ENCODE peak calls at places on chromosomes 5 and 9, in six cellular contexts. P, X, I, S, N and Y are unnamed samples.

GRCh38 chr5:1594336-1595106 is 70.8 kb upstream of the LPCAT1 start:
- DNase-seq in P (peak; percentile 94), X (no peak), I (peak; percentile 28), S (peak; percentile 67), N (peak; percentile 86), Y (peak; percentile 87)

GRCh38 chr5:135225856-135226560 is 173.0 kb downstream of the MACROH2A1 start:
- DNase-seq in P (no peak), X (no peak), I (no peak), S (peak; percentile 34), N (no peak), Y (peak; percentile 12)

GRCh38 chr9:13485068-13485596 is 205.6 kb upstream of the MPDZ start:
- DNase-seq in P (no peak), X (no peak), I (peak; percentile 91), S (peak; percentile 96), N (no peak), Y (no peak)

GRCh38 chr5:65474129-65474711 is 7.5 kb downstream of the ADAMTS6 start:
- DNase-seq in P (no peak), X (no peak), I (peak; percentile 26), S (no peak), N (no peak), Y (no peak)

GRCh38 chr5:79255786-79256557 is 20.0 kb downstream of the JMY start:
- DNase-seq in P (peak; percentile 49), X (no peak), I (peak; percentile 52), S (peak; percentile 55), N (peak; percentile 43), Y (peak; percentile 59)

GRCh38 chr5:40385544-40385943 is 294.2 kb upstream of the PTGER4 start:
- DNase-seq in P (no peak), X (no peak), I (peak; percentile 41), S (no peak), N (no peak), Y (no peak)

GRCh38 chr5:41681820-41682219 is 171.4 kb upstream of the PLCXD3 start:
- DNase-seq in P (no peak), X (no peak), I (no peak), S (no peak), N (no peak), Y (no peak)

GRCh38 chr9:19809422-19810269 is 20.8 kb upstream of the SLC24A2 start:
- DNase-seq in P (no peak), X (no peak), I (no peak), S (no peak), N (no peak), Y (no peak)

GRCh38 chr5:111830333-111830732 is 73.3 kb upstream of the NREP start:
- DNase-seq in P (no peak), X (no peak), I (peak; percentile 82), S (peak; percentile 46), N (no peak), Y (no peak)

GRCh38 chr5:171453988-171454387 is 34.5 kb downstream of the FGF18 start:
- DNase-seq in P (no peak), X (no peak), I (no peak), S (no peak), N (no peak), Y (no peak)

GRCh38 chr9:93427655-93428379 is 23.7 kb upstream of the FAM120A start:
- DNase-seq in P (peak; percentile 35), X (no peak), I (no peak), S (no peak), N (no peak), Y (peak; percentile 38)
- TF ChIP-seq CTCF in P (peak; percentile 31), X (no peak), I (peak; percentile 34), S (peak; percentile 38), N (no peak), Y (no peak)

GRCh38 chr9:109906766-109907382 is 126.9 kb downstream of the PALM2AKAP2 start:
- DNase-seq in P (no peak), X (no peak), I (peak; percentile 30), S (peak; percentile 51), N (no peak), Y (no peak)

GRCh38 chr9:109901191-109901590 is 121.2 kb downstream of the PALM2AKAP2 start:
- DNase-seq in P (no peak), X (no peak), I (peak; percentile 58), S (peak; percentile 53), N (no peak), Y (no peak)

GRCh38 chr9:109905472-109905871 is 125.5 kb downstream of the PALM2AKAP2 start:
- DNase-seq in P (no peak), X (no peak), I (no peak), S (no peak), N (no peak), Y (no peak)

GRCh38 chr9:109904666-109905065 is 124.7 kb downstream of the PALM2AKAP2 start:
- DNase-seq in P (no peak), X (peak; percentile 35), I (peak; percentile 68), S (no peak), N (no peak), Y (no peak)

DNA sequence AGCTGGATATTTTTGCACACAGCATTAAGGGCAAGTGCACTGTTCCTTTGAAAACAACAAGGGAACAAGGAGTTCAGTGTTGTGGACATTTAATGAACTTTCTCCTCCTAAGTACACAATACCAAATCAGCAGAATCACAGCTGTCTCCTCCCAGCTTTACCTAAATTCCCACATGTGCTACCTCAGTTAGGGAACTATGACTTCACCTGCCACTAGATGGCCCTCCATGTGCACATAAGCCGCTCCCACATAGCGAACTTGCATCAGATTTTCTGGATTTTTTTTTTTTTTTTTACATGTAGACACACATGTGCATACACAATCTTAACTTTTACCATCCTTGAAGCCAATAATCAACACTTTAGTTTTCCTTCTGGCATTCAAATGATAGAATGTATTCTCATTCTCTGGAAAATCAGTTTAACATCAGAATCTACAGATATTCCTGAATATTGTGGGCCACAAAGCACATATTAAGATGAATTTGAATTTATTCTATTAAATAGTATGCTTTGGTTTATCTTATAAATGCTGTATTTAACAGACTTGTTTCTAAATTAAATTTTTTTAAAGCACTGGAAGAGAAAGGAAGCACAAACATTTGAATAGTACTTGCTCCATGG is 123.6 kb downstream of the PALM2AKAP2 start:
- DNase-seq in P (peak; percentile 63), X (no peak), I (peak; percentile 84), S (peak; percentile 89), N (peak; percentile 60), Y (peak; percentile 63)
- TF ChIP-seq CTCF in P (peak; percentile 76), X (peak; percentile 77), I (peak; percentile 90), S (peak; percentile 78), N (peak; percentile 93), Y (peak; percentile 78)

GRCh38 chr5:32710335-32710858 is 724 bp upstream of the NPR3 start:
- DNase-seq in P (peak; percentile 58), X (no peak), I (peak; percentile 21), S (no peak), N (peak; percentile 12), Y (peak; percentile 43)

GRCh38 chr5:32709789-32710334 is 1.3 kb upstream of the NPR3 start:
- DNase-seq in P (peak; percentile 77), X (no peak), I (peak; percentile 77), S (peak; percentile 80), N (peak; percentile 70), Y (peak; percentile 81)

GRCh38 chr5:32708949-32709348 is 2.2 kb upstream of the NPR3 start:
- DNase-seq in P (peak; percentile 15), X (no peak), I (no peak), S (no peak), N (no peak), Y (no peak)

GRCh38 chr5:32703957-32704356 is 7.2 kb upstream of the NPR3 start:
- DNase-seq in P (no peak), X (no peak), I (no peak), S (no peak), N (no peak), Y (no peak)

DNA sequence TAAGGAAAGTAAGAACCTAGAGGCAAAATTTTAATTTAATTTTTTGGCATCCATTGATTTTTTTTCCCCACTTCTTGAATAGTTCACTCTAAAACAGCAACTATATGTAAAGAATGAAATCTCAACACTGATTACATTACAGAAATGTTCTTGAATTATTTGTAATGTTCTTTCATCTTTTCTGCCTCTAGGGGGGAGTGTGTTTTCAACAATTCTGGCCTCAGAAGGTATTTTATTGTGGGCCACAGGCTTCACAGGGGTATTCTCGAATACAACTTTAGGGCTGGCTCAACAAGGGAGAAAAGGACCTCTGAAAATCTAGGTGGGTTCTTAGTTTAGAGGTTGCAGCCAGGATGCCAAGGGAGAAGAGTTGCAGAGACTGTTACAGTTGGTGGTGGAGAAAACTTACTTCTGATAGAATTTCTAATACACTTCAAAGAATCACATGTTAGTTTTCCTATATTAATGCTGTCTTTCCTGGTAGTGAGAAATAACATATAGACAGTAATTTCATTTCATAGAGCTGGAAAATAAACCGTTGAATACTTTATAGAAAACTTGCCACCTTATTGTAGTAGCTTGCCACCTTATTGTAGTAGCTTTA is 3.6 kb upstream of the NPR3 start:
- DNase-seq in P (no peak), X (no peak), I (peak; percentile 52), S (peak; percentile 61), N (peak; percentile 2), Y (no peak)
- TF ChIP-seq CTCF in P (peak; percentile 55), X (peak; percentile 60), I (peak; percentile 56), S (peak; percentile 54), N (peak; percentile 73), Y (peak; percentile 61)

GRCh38 chr5:7814816-7815215 is 36.1 kb downstream of the CFAP90 start:
- DNase-seq in P (no peak), X (no peak), I (no peak), S (no peak), N (no peak), Y (no peak)

GRCh38 chr5:7816535-7816901 is 34.4 kb downstream of the CFAP90 start:
- DNase-seq in P (no peak), X (no peak), I (no peak), S (no peak), N (no peak), Y (no peak)

GRCh38 chr5:7813007-7813406 is 37.9 kb downstream of the CFAP90 start:
- DNase-seq in P (no peak), X (no peak), I (no peak), S (no peak), N (no peak), Y (no peak)

GRCh38 chr5:7813576-7813975 is 37.4 kb downstream of the CFAP90 start:
- DNase-seq in P (no peak), X (no peak), I (no peak), S (no peak), N (no peak), Y (no peak)

DNA sequence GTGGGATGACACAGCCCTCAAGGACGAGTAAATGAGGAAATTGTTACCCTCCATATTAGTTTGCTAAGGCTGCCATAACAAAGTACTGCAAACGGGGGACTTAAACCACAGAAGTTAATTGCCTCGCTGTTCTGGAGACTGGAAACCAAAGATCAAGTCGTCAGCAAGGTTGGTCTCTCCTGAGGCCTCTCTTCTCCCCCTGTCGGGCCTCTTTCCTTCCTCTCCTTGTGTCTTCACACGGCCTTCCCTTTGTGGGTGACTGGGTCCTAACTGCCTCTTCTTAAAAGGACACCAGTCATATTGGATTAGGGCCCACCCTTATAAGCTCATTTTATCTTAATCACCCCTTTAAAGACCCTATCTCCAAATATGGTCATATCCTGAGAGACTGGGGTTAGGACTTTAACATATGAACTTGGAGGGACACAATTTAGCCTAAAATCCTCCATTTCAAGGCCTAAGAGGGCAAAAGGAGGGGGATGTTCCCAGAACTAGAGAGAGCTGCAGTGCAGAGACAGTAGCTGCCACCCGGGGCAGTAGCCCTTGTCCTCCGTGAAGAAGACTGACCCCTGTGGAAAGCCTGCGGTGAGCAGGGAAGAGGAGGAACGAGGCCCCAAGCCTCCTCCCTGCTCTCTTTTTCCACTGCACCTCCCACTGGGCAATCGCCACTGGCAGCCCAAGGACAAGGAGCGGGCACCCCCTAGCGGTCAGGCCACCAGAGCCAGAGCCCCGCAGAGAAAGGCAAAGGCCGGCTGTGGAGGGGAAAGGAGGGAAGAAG is 35.0 kb downstream of the CFAP90 start:
- DNase-seq in P (peak; percentile 93), X (no peak), I (peak; percentile 40), S (peak; percentile 81), N (peak; percentile 90), Y (peak; percentile 96)
- TF ChIP-seq CTCF in P (peak; percentile 88), X (peak; percentile 82), I (peak; percentile 64), S (peak; percentile 99), N (peak; percentile 91), Y (peak; percentile 92)

GRCh38 chr9:16436545-16436944 is 433.9 kb downstream of the BNC2 start:
- DNase-seq in P (no peak), X (no peak), I (no peak), S (no peak), N (no peak), Y (no peak)
- TF ChIP-seq CTCF in P (no peak), X (no peak), I (no peak), S (no peak), N (no peak), Y (no peak)